ENCODE peak calls at places on chromosome 2, in six cellular contexts. L is adrenal gland, U is neural progenitor cell, D is BE2C, C is IMR-90, F is endodermal cell. H is an unnamed sample. For H3K4me1 and H3K27me3, the result is how much of the 10 kb centered on the place peaks cover.

GRCh38 chr2:216850665-216851327 is 9.1 kb downstream of the TNP1 start:
- DNase-seq in L (no peak), U (no peak), D (no peak), C (peak), F (no peak), H (no peak)

GRCh38 chr2:242031481-242032019 is 162.0 kb downstream of the RTP5 start:
- DNase-seq in L (peak), U (no peak), D (no peak), C (peak), F (peak), H (no peak)

GRCh38 chr2:130728007-130728454 is 839 bp upstream of the GPR148 start:
- DNase-seq in L (peak), U (no peak), D (no peak), C (no peak), F (no peak), H (peak)

GRCh38 chr2:3488768-3489448 is 30.4 kb downstream of the ADI1 start:
- DNase-seq in L (no peak), U (no peak), D (no peak), C (no peak), F (peak), H (peak)

GRCh38 chr2:126998486-126998885 is 99.8 kb downstream of the TEX51 start:
- DNase-seq in L (no peak), U (no peak), D (no peak), C (no peak), F (no peak), H (no peak)

GRCh38 chr2:236177604-236177966 is 9.4 kb upstream of the GBX2 start:
- DNase-seq in L (peak), U (peak), D (peak), C (peak), F (peak), H (peak)

GRCh38 chr2:29104589-29105164 is 10.5 kb upstream of the CLIP4 start:
- DNase-seq in L (no peak), U (no peak), D (no peak), C (no peak), F (no peak), H (no peak)

GRCh38 chr2:222791946-222792649 is 68.7 kb upstream of the ACSL3 start:
- DNase-seq in L (peak), U (no peak), D (no peak), C (no peak), F (no peak), H (no peak)

GRCh38 chr2:169649278-169649677 is 44.9 kb downstream of the CFAP210 start:
- DNase-seq in L (no peak), U (no peak), D (no peak), C (no peak), F (no peak), H (no peak)

GRCh38 chr2:58428286-58428552 is 187.1 kb upstream of the FANCL start:
- DNase-seq in L (no peak), U (peak), D (peak), C (no peak), F (no peak), H (peak)

GRCh38 chr2:169143998-169144397 is 74.6 kb downstream of the DHRS9 start:
- DNase-seq in L (no peak), U (no peak), D (no peak), C (no peak), F (no peak), H (no peak)

GRCh38 chr2:54520687-54521086 is 64.6 kb downstream of the SPTBN1 start:
- DNase-seq in L (no peak), U (no peak), D (no peak), C (peak), F (no peak), H (no peak)

GRCh38 chr2:9699139-9699823 is 68.5 kb upstream of the YWHAQ start:
- DNase-seq in L (no peak), U (no peak), D (no peak), C (peak), F (peak), H (no peak)

GRCh38 chr2:9002637-9003365 is 683 bp downstream of the MBOAT2 start:
- DNase-seq in L (peak), U (peak), D (peak), C (no peak), F (peak), H (peak)

GRCh38 chr2:207289295-207290018 is 123.7 kb upstream of the KLF7 start:
- DNase-seq in L (no peak), U (no peak), D (no peak), C (no peak), F (no peak), H (no peak)

GRCh38 chr2:64654063-64654811 is 524 bp upstream of the SERTAD2 start:
- DNase-seq in L (peak), U (peak), D (peak), C (peak), F (peak), H (peak)

GRCh38 chr2:36615214-36615613 is 17.2 kb upstream of the FEZ2 start:
- DNase-seq in L (no peak), U (no peak), D (peak), C (peak), F (peak), H (no peak)

GRCh38 chr2:71843391-71843850 is 304.2 kb downstream of the CYP26B1 start:
- DNase-seq in L (no peak), U (no peak), D (no peak), C (peak), F (no peak), H (no peak)

GRCh38 chr2:151544449-151544848 is 134.7 kb downstream of the RIF1 start:
- DNase-seq in L (no peak), U (no peak), D (no peak), C (no peak), F (no peak), H (peak)

GRCh38 chr2:85650456-85650855 is 17.5 kb downstream of the SFTPB start:
- DNase-seq in L (no peak), U (no peak), D (no peak), C (no peak), F (no peak), H (no peak)

GRCh38 chr2:226623587-226624368 is 175.8 kb downstream of the IRS1 start:
- DNase-seq in L (no peak), U (no peak), D (no peak), C (no peak), F (no peak), H (no peak)

GRCh38 chr2:85585781-85586105 is 1.5 kb downstream of the VAMP5 start:
- DNase-seq in L (no peak), U (no peak), D (no peak), C (peak), F (no peak), H (no peak)

GRCh38 chr2:201607568-201607967 is 35.7 kb downstream of the TMEM237 start:
- DNase-seq in L (no peak), U (no peak), D (no peak), C (no peak), F (no peak), H (no peak)

GRCh38 chr2:9778012-9778411 is 65.3 kb upstream of the TAF1B start:
- DNase-seq in L (no peak), U (no peak), D (no peak), C (no peak), F (peak), H (no peak)

GRCh38 chr2:100832885-100833284 is 12.9 kb downstream of the NPAS2 start:
- DNase-seq in L (no peak), U (no peak), D (no peak), C (peak), F (peak), H (peak)

GRCh38 chr2:65349863-65350262 is 82.5 kb downstream of the SPRED2 start:
- DNase-seq in L (peak), U (peak), D (peak), C (peak), F (no peak), H (peak)

GRCh38 chr2:58812766-58813344 is 571.7 kb upstream of the FANCL start:
- DNase-seq in L (no peak), U (no peak), D (no peak), C (no peak), F (no peak), H (no peak)

GRCh38 chr2:42046819-42047487 is 868 bp upstream of the PKDCC start:
- DNase-seq in L (no peak), U (peak), D (peak), C (no peak), F (peak), H (no peak)

GRCh38 chr2:120344214-120344990 is 1.5 kb upstream of the INHBB start:
- DNase-seq in L (no peak), U (peak), D (peak), C (no peak), F (peak), H (peak)

DNA sequence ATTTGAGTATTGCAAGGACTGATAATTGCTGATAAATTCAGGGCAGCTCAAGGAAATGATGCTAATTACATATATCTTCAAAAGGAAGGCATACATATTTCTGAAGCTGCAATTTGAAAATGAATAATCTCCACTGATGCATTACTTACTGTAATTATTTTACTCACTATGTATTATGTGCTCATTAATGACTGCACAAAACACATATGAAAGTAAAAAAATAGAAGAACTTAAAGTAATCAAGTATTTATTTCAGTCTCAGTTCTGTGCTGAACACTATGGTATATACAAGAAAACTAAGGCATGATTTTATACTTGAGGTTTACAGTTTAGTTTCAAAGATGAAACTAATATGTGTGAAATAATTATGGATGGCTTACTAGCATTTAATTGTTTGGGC is 9.3 kb downstream of the ACTR3 start:
- DNase-seq in L (no peak), U (no peak), D (no peak), C (no peak), F (no peak), H (no peak)
- H3K4me1 ChIP-seq in L (under half), U (under half), D (under half), C (under half), F (under half), H (under half)

GRCh38 chr2:238775591-238775990 is 72.3 kb upstream of the TWIST2 start:
- DNase-seq in L (no peak), U (no peak), D (no peak), C (no peak), F (no peak), H (no peak)
- H3K27me3 ChIP-seq in L (under half), U (under half), D (under half), C (under half), F (under half), H (under half)

GRCh38 chr2:142718731-142719130 is 158.7 kb upstream of the KYNU start:
- DNase-seq in L (no peak), U (no peak), D (no peak), C (no peak), F (no peak), H (no peak)
- H3K4me1 ChIP-seq in L (under half), U (under half), D (under half), C (under half), F (under half), H (under half)

GRCh38 chr2:218944759-218945404 is 14.6 kb upstream of the CDK5R2 start:
- DNase-seq in L (no peak), U (no peak), D (no peak), C (no peak), F (no peak), H (no peak)
- H3K27me3 ChIP-seq in L (under half), U (half or more), D (under half), C (under half), F (under half), H (under half)

DNA sequence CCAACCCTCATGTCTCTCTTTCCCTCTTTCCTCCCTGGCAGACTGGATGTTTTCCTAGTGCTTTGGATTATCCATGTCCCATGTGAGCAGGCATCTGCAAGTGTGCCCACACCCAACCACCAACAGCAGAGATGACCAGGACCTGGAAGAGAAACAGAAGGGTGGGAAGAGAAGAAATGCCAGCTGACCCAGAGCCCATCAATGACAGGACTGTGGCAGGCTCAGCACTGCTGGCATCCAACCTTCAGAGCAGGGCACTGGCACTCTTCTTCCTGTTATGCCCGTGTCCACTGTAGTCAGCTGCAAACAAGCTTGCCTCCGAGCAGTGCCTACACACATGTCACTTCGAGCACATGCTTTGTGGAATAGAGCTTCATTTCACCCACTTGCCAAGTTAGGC is 121.1 kb downstream of the TANC1 start:
- DNase-seq in L (no peak), U (no peak), D (no peak), C (no peak), F (no peak), H (no peak)
- H3K4me1 ChIP-seq in L (under half), U (under half), D (under half), C (under half), F (under half), H (half or more)

DNA sequence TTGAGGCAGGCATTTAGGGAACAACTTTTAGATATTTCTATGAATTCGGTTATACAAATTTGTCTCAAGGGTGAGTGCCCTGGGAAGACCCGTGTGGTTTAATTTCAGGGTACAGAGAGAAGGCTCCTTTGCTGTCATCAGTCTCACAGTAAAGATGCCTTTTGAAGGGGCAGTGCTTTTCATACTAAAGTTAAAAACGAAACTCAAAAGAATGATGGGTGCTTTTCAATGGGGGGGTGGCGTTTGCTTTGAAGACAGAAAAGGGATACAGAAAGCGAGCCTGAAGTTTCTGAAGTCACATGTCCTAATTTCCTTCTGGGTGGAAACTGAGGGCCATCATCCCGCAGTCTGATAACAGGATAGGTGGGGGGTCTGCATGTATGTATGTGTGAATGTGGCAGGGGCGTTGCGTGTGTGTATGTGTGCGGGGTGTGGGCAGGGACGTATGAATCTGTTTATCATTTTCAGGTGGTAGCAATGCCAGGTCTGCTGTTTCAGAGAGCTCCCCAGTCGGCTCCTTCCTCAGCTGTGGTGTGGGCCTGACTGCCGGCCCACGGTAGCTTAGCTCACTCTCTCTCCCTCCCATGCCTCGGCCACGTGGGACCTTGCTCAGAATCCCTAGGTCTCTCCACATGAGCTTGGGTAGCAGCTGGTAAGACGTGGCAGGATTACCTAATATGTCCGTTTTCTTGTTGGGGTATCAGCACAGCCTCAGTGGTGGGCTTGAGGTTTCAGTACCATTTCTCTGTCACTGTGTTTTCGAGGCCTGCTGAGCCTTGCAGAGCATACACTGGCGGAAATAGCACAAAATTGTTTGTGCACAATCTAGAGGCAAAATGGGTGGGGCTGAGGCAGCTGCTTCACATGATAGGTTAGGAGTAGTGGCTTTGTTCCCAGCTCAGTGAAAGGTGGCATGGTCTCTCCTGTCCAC is 32.7 kb downstream of the ARHGAP25 start:
- DNase-seq in L (no peak), U (no peak), D (no peak), C (no peak), F (no peak), H (peak)
- H3K27me3 ChIP-seq in L (under half), U (under half), D (under half), C (under half), F (under half), H (under half)

GRCh38 chr2:60499651-60500300 is 53.7 kb downstream of the BCL11A start:
- DNase-seq in L (no peak), U (no peak), D (no peak), C (no peak), F (no peak), H (no peak)
- H3K4me1 ChIP-seq in L (under half), U (under half), D (under half), C (under half), F (under half), H (under half)

GRCh38 chr2:240645346-240646060 is 20.2 kb downstream of the GPR35 start:
- DNase-seq in L (no peak), U (no peak), D (no peak), C (no peak), F (peak), H (no peak)
- H3K27me3 ChIP-seq in L (under half), U (under half), D (under half), C (half or more), F (under half), H (under half)

DNA sequence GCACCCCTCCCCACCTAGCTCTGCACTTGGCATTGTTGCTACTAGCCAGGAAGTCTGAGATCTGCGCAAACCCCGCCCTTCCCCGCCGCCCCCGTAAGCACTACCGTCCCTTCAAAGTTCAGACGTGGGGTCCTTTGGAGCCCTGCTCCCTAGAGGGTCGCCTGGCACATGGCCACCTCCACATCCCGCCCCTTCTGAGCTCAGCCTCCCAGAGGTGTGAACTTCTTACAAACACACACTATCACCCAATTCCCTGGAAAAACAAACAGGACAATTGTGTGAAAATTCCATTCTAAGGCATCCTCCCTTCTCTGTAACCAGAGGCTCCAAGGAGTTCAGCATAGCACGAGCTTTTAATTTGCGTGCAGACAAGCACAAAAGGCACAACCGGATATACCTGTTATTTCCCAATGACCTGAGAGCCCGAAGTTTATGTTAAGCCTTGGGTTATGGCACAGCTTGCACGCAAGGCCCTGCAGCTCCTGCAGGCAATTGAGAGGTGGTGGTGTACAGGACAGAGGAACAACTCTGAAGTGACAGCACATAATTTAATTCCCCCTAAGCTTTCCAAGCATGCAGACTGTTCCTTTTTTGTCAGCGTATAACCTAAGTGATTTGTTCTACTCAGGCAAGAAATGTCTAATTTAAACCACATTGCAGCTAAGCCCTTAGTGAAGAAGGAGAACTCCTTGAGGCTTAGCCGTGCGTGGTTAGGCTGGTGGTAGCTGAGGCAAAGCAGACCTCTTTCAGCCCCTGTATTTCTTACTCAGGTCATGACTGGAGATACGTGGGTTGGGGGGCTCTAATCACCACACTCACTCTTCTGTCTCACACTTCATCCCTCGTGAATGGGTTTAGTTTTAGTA is 20.3 kb upstream of the CYP1B1 start:
- DNase-seq in L (no peak), U (peak), D (no peak), C (peak), F (peak), H (peak)
- H3K4me1 ChIP-seq in L (under half), U (under half), D (under half), C (under half), F (under half), H (under half)